ENCODE peak calls at places on chromosome 16, in five cellular contexts. I is omental fat pad; M is tibial artery; Y is stimulated activated CD8-positive, alpha-beta memory T cell treated with anti-CD3 and anti-CD28 coated beads, Interleukin-4, amount 100 ng/mL, for 1 hour; A is PC-9. U is an unnamed sample.

GRCh38 chr16:2856061-2856670 is 1.8 kb downstream of the PRSS22 start:
- DNase-seq in I (no peak), M (peak; percentile 44), Y (no peak), A (peak; percentile 61), U (no peak)

GRCh38 chr16:53775821-53776431 is 72.0 kb downstream of the FTO start:
- DNase-seq in I (peak; percentile 26), M (peak; percentile 65), Y (no peak), A (peak; percentile 94), U (peak; percentile 97)

GRCh38 chr16:26019406-26019805 is 327.6 kb downstream of the HS3ST4 start:
- DNase-seq in I (no peak), M (no peak), Y (no peak), A (no peak), U (no peak)

GRCh38 chr16:46972429-46972970 is 974 bp downstream of the DNAJA2 start:
- DNase-seq in I (no peak), M (no peak), Y (no peak), A (peak; percentile 48), U (peak; percentile 55)

GRCh38 chr16:12027091-12027490 is 50.6 kb downstream of the SNX29 start:
- DNase-seq in I (no peak), M (no peak), Y (no peak), A (peak; percentile 96), U (no peak)

GRCh38 chr16:67000384-67001158 is 12.2 kb downstream of the CES4A start:
- DNase-seq in I (no peak), M (peak; percentile 79), Y (no peak), A (no peak), U (peak; percentile 41)

GRCh38 chr16:72285728-72286127 is 113.8 kb upstream of the PMFBP1 start:
- DNase-seq in I (no peak), M (no peak), Y (no peak), A (no peak), U (no peak)

GRCh38 chr16:57628008-57628781 is at the start of gene ADGRG1:
- DNase-seq in I (peak; percentile 79), M (peak; percentile 81), Y (no peak), A (peak; percentile 86), U (peak; percentile 97)

GRCh38 chr16:84138824-84139627 is 6.0 kb downstream of the HSDL1 start:
- DNase-seq in I (no peak), M (no peak), Y (no peak), A (peak; percentile 67), U (peak; percentile 61)

GRCh38 chr16:56525154-56525720 is 5.4 kb upstream of the BBS2 start:
- DNase-seq in I (no peak), M (no peak), Y (no peak), A (no peak), U (peak; percentile 83)

GRCh38 chr16:78499399-78499798 is 399.9 kb downstream of the WWOX start:
- DNase-seq in I (no peak), M (no peak), Y (no peak), A (no peak), U (no peak)

GRCh38 chr16:86033016-86033474 is 134.1 kb downstream of the IRF8 start:
- DNase-seq in I (no peak), M (peak; percentile 57), Y (no peak), A (no peak), U (no peak)

GRCh38 chr16:69145658-69146057 is 13.2 kb downstream of the UTP4 start:
- DNase-seq in I (no peak), M (no peak), Y (no peak), A (no peak), U (no peak)